ENCODE peak calls at places on chromosomes 11 and 22, in four cellular contexts. One of them, this sample, is unnamed.

GRCh38 chr11:4186464-4187054 is 92.0 kb downstream of the RRM1 start:
- DNase-seq in thoracic aorta: no peak
- DNase-seq in H1: no peak
- DNase-seq in sigmoid colon: no peak
- DNase-seq in this sample: no peak

GRCh38 chr22:27105142-27106025 is 448.0 kb downstream of the MIAT start:
- DNase-seq in H1: no peak
- DNase-seq in sigmoid colon: peak
- DNase-seq in thoracic aorta: peak
- DNase-seq in this sample: no peak

GRCh38 chr22:30521368-30522156 is 16.1 kb upstream of the SEC14L4 start:
- DNase-seq in thoracic aorta: no peak
- DNase-seq in sigmoid colon: no peak
- DNase-seq in H1: no peak
- DNase-seq in this sample: no peak

GRCh38 chr11:95291946-95292345 is 60.9 kb upstream of the SESN3 start:
- DNase-seq in H1: no peak
- DNase-seq in sigmoid colon: no peak
- DNase-seq in thoracic aorta: no peak
- DNase-seq in this sample: no peak

GRCh38 chr11:34188181-34188580 is 82.8 kb downstream of the NAT10 start:
- DNase-seq in thoracic aorta: no peak
- DNase-seq in sigmoid colon: no peak
- DNase-seq in H1: no peak
- DNase-seq in this sample: no peak

GRCh38 chr11:10382518-10382917 is 72.5 kb upstream of the AMPD3 start:
- DNase-seq in H1: peak
- DNase-seq in sigmoid colon: no peak
- DNase-seq in thoracic aorta: no peak
- DNase-seq in this sample: no peak

GRCh38 chr11:111982019-111982464 is 43.2 kb upstream of the DLAT start:
- DNase-seq in thoracic aorta: no peak
- DNase-seq in sigmoid colon: no peak
- DNase-seq in H1: peak
- DNase-seq in this sample: peak

GRCh38 chr11:123061403-123062157 is at the start of gene HSPA8:
- DNase-seq in thoracic aorta: peak
- DNase-seq in sigmoid colon: peak
- DNase-seq in H1: no peak
- DNase-seq in this sample: no peak

GRCh38 chr11:79493555-79494171 is 52.8 kb upstream of the TENM4 start:
- DNase-seq in H1: peak
- DNase-seq in thoracic aorta: peak
- DNase-seq in sigmoid colon: peak
- DNase-seq in this sample: peak

GRCh38 chr11:120024586-120024985 is 113.3 kb downstream of the TRIM29 start:
- DNase-seq in sigmoid colon: no peak
- DNase-seq in H1: peak
- DNase-seq in thoracic aorta: no peak
- DNase-seq in this sample: no peak

GRCh38 chr22:47623740-47624103 is 861.3 kb downstream of the TBC1D22A start:
- DNase-seq in H1: peak
- DNase-seq in thoracic aorta: no peak
- DNase-seq in sigmoid colon: peak
- DNase-seq in this sample: no peak

GRCh38 chr22:47063606-47064005 is 301.2 kb downstream of the TBC1D22A start:
- DNase-seq in sigmoid colon: no peak
- DNase-seq in H1: no peak
- DNase-seq in thoracic aorta: no peak
- DNase-seq in this sample: no peak

GRCh38 chr11:127962416-127962815 is 624.9 kb downstream of the ETS1 start:
- DNase-seq in sigmoid colon: no peak
- DNase-seq in H1: no peak
- DNase-seq in thoracic aorta: no peak
- DNase-seq in this sample: no peak

GRCh38 chr11:125423247-125423849 is 72.7 kb downstream of the FEZ1 start:
- DNase-seq in sigmoid colon: no peak
- DNase-seq in H1: no peak
- DNase-seq in thoracic aorta: no peak
- DNase-seq in this sample: no peak

GRCh38 chr11:44868021-44868420 is 82.7 kb downstream of the TP53I11 start:
- DNase-seq in sigmoid colon: no peak
- DNase-seq in thoracic aorta: no peak
- DNase-seq in H1: no peak
- DNase-seq in this sample: no peak

GRCh38 chr22:44869196-44869595 is 116.8 kb downstream of the ARHGAP8 start:
- DNase-seq in sigmoid colon: no peak
- DNase-seq in H1: no peak
- DNase-seq in thoracic aorta: no peak
- DNase-seq in this sample: no peak

GRCh38 chr11:94100253-94100652 is 28.4 kb upstream of the PANX1 start:
- DNase-seq in sigmoid colon: no peak
- DNase-seq in thoracic aorta: no peak
- DNase-seq in H1: no peak
- DNase-seq in this sample: no peak

GRCh38 chr11:112498701-112499100 is 238.0 kb upstream of the PLET1 start:
- DNase-seq in thoracic aorta: no peak
- DNase-seq in H1: no peak
- DNase-seq in sigmoid colon: no peak
- DNase-seq in this sample: no peak

GRCh38 chr22:19674129-19674928 is 40.0 kb upstream of the SEPTIN5 start:
- DNase-seq in thoracic aorta: no peak
- DNase-seq in sigmoid colon: no peak
- DNase-seq in H1: no peak
- DNase-seq in this sample: no peak

GRCh38 chr11:77783023-77783422 is 37.5 kb downstream of the RSF1 start:
- DNase-seq in thoracic aorta: no peak
- DNase-seq in sigmoid colon: no peak
- DNase-seq in H1: no peak
- DNase-seq in this sample: no peak

GRCh38 chr11:99229544-99229943 is 208.8 kb downstream of the CNTN5 start:
- DNase-seq in H1: no peak
- DNase-seq in sigmoid colon: no peak
- DNase-seq in thoracic aorta: no peak
- DNase-seq in this sample: no peak

GRCh38 chr11:126431401-126432064 is 76.0 kb downstream of the ST3GAL4 start:
- DNase-seq in thoracic aorta: peak
- DNase-seq in sigmoid colon: peak
- DNase-seq in H1: no peak
- DNase-seq in this sample: no peak

GRCh38 chr11:65415499-65416340 is 6.9 kb upstream of the NEAT1 start:
- DNase-seq in sigmoid colon: peak
- DNase-seq in H1: no peak
- DNase-seq in thoracic aorta: no peak
- DNase-seq in this sample: no peak

GRCh38 chr22:47333625-47334024 is 571.2 kb downstream of the TBC1D22A start:
- DNase-seq in H1: no peak
- DNase-seq in thoracic aorta: no peak
- DNase-seq in sigmoid colon: no peak
- DNase-seq in this sample: no peak

GRCh38 chr11:78560066-78560597 is 14.5 kb downstream of the NARS2 start:
- DNase-seq in H1: no peak
- DNase-seq in sigmoid colon: no peak
- DNase-seq in thoracic aorta: no peak
- DNase-seq in this sample: no peak

GRCh38 chr22:42912049-42912448 is 55.0 kb upstream of the ARFGAP3 start:
- DNase-seq in thoracic aorta: no peak
- DNase-seq in H1: no peak
- DNase-seq in sigmoid colon: no peak
- DNase-seq in this sample: no peak

GRCh38 chr11:105673089-105673488 is 63.2 kb downstream of the GRIA4 start:
- DNase-seq in thoracic aorta: no peak
- DNase-seq in sigmoid colon: no peak
- DNase-seq in H1: peak
- DNase-seq in this sample: peak

GRCh38 chr11:119509277-119509841 is 86.4 kb upstream of the THY1 start:
- DNase-seq in H1: no peak
- DNase-seq in sigmoid colon: no peak
- DNase-seq in thoracic aorta: no peak
- DNase-seq in this sample: no peak

GRCh38 chr11:95686265-95686664 is 103.3 kb downstream of the FAM76B start:
- DNase-seq in thoracic aorta: no peak
- DNase-seq in sigmoid colon: no peak
- DNase-seq in H1: no peak
- DNase-seq in this sample: no peak

GRCh38 chr11:20368441-20368840 is 4.9 kb downstream of the HTATIP2 start:
- DNase-seq in thoracic aorta: no peak
- DNase-seq in H1: no peak
- DNase-seq in sigmoid colon: no peak
- DNase-seq in this sample: no peak

GRCh38 chr11:34595391-34595790 is 25.5 kb upstream of the EHF start:
- DNase-seq in thoracic aorta: no peak
- DNase-seq in H1: no peak
- DNase-seq in sigmoid colon: no peak
- DNase-seq in this sample: no peak

GRCh38 chr11:59802639-59803176 is 7.9 kb downstream of the MRPL16 start:
- DNase-seq in H1: no peak
- DNase-seq in thoracic aorta: no peak
- DNase-seq in sigmoid colon: no peak
- DNase-seq in this sample: no peak

GRCh38 chr11:61270354-61271070 is 24.6 kb downstream of the VWCE start:
- DNase-seq in sigmoid colon: no peak
- DNase-seq in H1: no peak
- DNase-seq in thoracic aorta: no peak
- DNase-seq in this sample: no peak

GRCh38 chr22:24429411-24430365 is 2.3 kb downstream of the ADORA2A start:
- DNase-seq in thoracic aorta: no peak
- DNase-seq in H1: no peak
- DNase-seq in sigmoid colon: peak
- DNase-seq in this sample: no peak

GRCh38 chr11:62572431-62572830 is 1.3 kb downstream of the EEF1G start:
- DNase-seq in thoracic aorta: no peak
- DNase-seq in H1: no peak
- DNase-seq in sigmoid colon: no peak
- DNase-seq in this sample: no peak
- H3K27ac ChIP-seq in thoracic aorta: peak
- H3K27ac ChIP-seq in H1: no peak
- H3K27ac ChIP-seq in sigmoid colon: peak
- H3K27ac ChIP-seq in this sample: no peak

GRCh38 chr22:35437038-35437437 is 37.1 kb downstream of the MCM5 start:
- DNase-seq in H1: peak
- DNase-seq in sigmoid colon: no peak
- DNase-seq in thoracic aorta: no peak
- DNase-seq in this sample: peak
- H3K27ac ChIP-seq in H1: no peak
- H3K27ac ChIP-seq in sigmoid colon: no peak
- H3K27ac ChIP-seq in thoracic aorta: no peak
- H3K27ac ChIP-seq in this sample: no peak

GRCh38 chr11:47109882-47110281 is 66.8 kb downstream of the ARFGAP2 start:
- DNase-seq in thoracic aorta: no peak
- DNase-seq in sigmoid colon: no peak
- DNase-seq in H1: no peak
- DNase-seq in this sample: no peak
- H3K27ac ChIP-seq in thoracic aorta: no peak
- H3K27ac ChIP-seq in sigmoid colon: no peak
- H3K27ac ChIP-seq in H1: no peak
- H3K27ac ChIP-seq in this sample: no peak

DNA sequence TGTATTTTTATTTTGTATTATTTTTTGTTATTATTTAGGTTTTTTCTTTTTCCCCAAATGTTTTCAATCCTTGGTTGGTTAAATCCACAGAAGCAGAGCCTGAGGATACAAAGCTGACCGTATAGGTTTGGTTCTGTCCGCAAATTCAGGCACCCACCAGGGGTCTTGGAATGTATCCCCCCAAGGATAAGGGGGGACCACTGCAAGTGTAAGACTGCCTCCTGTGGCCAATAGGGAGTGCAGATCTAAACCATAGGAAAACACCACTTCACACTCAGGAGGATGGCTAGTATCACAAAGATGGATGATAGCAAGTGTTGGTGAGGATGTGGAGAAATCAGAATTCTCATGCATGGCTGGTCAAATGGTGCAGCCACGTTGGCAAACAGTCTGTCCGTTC is 20.0 kb downstream of the CPT1A start:
- DNase-seq in thoracic aorta: no peak
- DNase-seq in sigmoid colon: no peak
- DNase-seq in H1: no peak
- DNase-seq in this sample: no peak
- H3K27ac ChIP-seq in thoracic aorta: no peak
- H3K27ac ChIP-seq in sigmoid colon: no peak
- H3K27ac ChIP-seq in H1: no peak
- H3K27ac ChIP-seq in this sample: no peak

DNA sequence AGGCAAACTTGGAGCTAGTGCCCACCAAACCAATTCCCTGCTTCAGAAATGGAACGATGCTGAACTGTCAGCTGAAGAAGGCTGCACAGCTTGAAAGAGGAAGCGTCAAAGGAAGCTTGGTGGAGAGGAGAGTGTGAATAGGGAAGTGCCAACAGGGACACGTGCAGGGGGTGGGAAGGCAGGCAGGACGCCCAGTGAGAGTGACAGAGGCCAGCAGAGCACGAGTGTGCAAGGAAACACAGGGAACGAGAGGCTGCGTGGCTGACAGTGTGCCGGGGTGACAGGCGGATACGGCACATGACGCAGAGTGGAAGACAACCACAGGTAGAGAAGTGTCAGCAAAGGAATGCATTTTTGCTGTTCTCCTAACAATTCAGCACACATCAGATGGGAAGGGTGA is 196.4 kb downstream of the LARGE1 start:
- DNase-seq in sigmoid colon: no peak
- DNase-seq in H1: no peak
- DNase-seq in thoracic aorta: no peak
- DNase-seq in this sample: no peak
- H3K27ac ChIP-seq in sigmoid colon: no peak
- H3K27ac ChIP-seq in H1: no peak
- H3K27ac ChIP-seq in thoracic aorta: no peak
- H3K27ac ChIP-seq in this sample: no peak

GRCh38 chr11:108319541-108320145 is 96.8 kb downstream of the ATM start:
- DNase-seq in sigmoid colon: no peak
- DNase-seq in H1: no peak
- DNase-seq in thoracic aorta: no peak
- DNase-seq in this sample: no peak
- H3K27ac ChIP-seq in sigmoid colon: no peak
- H3K27ac ChIP-seq in H1: no peak
- H3K27ac ChIP-seq in thoracic aorta: peak
- H3K27ac ChIP-seq in this sample: no peak

DNA sequence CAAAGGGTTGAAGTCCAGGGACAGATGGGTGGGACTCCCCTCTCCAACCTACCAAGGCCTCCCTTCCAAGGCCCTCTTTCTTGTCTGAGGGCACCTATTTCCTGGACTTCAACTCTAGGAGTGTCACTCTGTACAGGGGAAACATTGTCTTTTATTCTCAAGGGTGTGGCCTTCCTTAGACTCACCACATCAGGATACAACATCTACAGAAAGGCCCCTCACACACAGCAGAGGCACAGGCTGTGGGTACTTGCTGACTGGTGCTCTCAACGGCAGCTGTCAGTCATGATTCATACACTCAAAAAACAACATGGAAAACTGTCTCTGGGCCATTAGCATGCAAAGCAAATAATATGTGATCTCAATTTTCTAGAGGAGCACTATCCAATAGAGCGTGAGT is 78.0 kb downstream of the RCN1 start:
- DNase-seq in thoracic aorta: no peak
- DNase-seq in H1: no peak
- DNase-seq in sigmoid colon: no peak
- DNase-seq in this sample: no peak
- H3K27ac ChIP-seq in thoracic aorta: no peak
- H3K27ac ChIP-seq in H1: no peak
- H3K27ac ChIP-seq in sigmoid colon: no peak
- H3K27ac ChIP-seq in this sample: no peak